ENCODE peak calls at places on chromosome 4, in five cellular contexts. One of them, this sample, is unnamed.

GRCh38 chr4:123956204-123956603 is 559.6 kb downstream of the SPRY1 start:
- DNase-seq in HepG2: no peak
- DNase-seq in HCT116: no peak
- DNase-seq in fibroblast of lung: no peak
- DNase-seq in mammary epithelial cell: no peak
- DNase-seq in this sample: no peak

GRCh38 chr4:164536829-164537228 is 217.1 kb upstream of the SMIM31 start:
- DNase-seq in mammary epithelial cell: peak
- DNase-seq in HepG2: peak
- DNase-seq in HCT116: peak
- DNase-seq in fibroblast of lung: peak
- DNase-seq in this sample: peak

GRCh38 chr4:36020351-36020750 is 224.0 kb downstream of the ARAP2 start:
- DNase-seq in HepG2: no peak
- DNase-seq in fibroblast of lung: no peak
- DNase-seq in mammary epithelial cell: no peak
- DNase-seq in HCT116: no peak
- DNase-seq in this sample: no peak

GRCh38 chr4:96164814-96165351 is 325.0 kb downstream of the PDHA2 start:
- DNase-seq in HepG2: no peak
- DNase-seq in HCT116: no peak
- DNase-seq in mammary epithelial cell: peak
- DNase-seq in fibroblast of lung: peak
- DNase-seq in this sample: peak

GRCh38 chr4:7208509-7209451 is 16.4 kb downstream of the SORCS2 start:
- DNase-seq in mammary epithelial cell: no peak
- DNase-seq in fibroblast of lung: no peak
- DNase-seq in HepG2: no peak
- DNase-seq in HCT116: no peak
- DNase-seq in this sample: no peak

GRCh38 chr4:56874166-56874565 is 33.5 kb upstream of the REST start:
- DNase-seq in HepG2: no peak
- DNase-seq in mammary epithelial cell: no peak
- DNase-seq in fibroblast of lung: no peak
- DNase-seq in HCT116: no peak
- DNase-seq in this sample: peak

GRCh38 chr4:152415980-152416379 is 119.9 kb downstream of the FBXW7 start:
- DNase-seq in HepG2: peak
- DNase-seq in mammary epithelial cell: peak
- DNase-seq in HCT116: no peak
- DNase-seq in fibroblast of lung: peak
- DNase-seq in this sample: peak

GRCh38 chr4:73947239-73947985 is 34.4 kb downstream of the PF4 start:
- DNase-seq in fibroblast of lung: no peak
- DNase-seq in mammary epithelial cell: no peak
- DNase-seq in HCT116: no peak
- DNase-seq in HepG2: no peak
- DNase-seq in this sample: peak

GRCh38 chr4:141971854-141972253 is 335.5 kb downstream of the IL15 start:
- DNase-seq in HCT116: no peak
- DNase-seq in mammary epithelial cell: peak
- DNase-seq in HepG2: no peak
- DNase-seq in fibroblast of lung: no peak
- DNase-seq in this sample: no peak

GRCh38 chr4:107689912-107690587 is 30.0 kb downstream of the PAPSS1 start:
- DNase-seq in HepG2: peak
- DNase-seq in HCT116: peak
- DNase-seq in fibroblast of lung: peak
- DNase-seq in mammary epithelial cell: peak
- DNase-seq in this sample: peak

GRCh38 chr4:185726931-185727330 is 85.1 kb downstream of the SORBS2 start:
- DNase-seq in HCT116: no peak
- DNase-seq in HepG2: no peak
- DNase-seq in mammary epithelial cell: no peak
- DNase-seq in fibroblast of lung: peak
- DNase-seq in this sample: no peak

GRCh38 chr4:123856689-123857545 is 460.3 kb downstream of the SPRY1 start:
- DNase-seq in mammary epithelial cell: no peak
- DNase-seq in HepG2: peak
- DNase-seq in fibroblast of lung: peak
- DNase-seq in HCT116: no peak
- DNase-seq in this sample: peak

GRCh38 chr4:176054942-176055341 is 10.7 kb upstream of the WDR17 start:
- DNase-seq in fibroblast of lung: no peak
- DNase-seq in mammary epithelial cell: no peak
- DNase-seq in HepG2: no peak
- DNase-seq in HCT116: no peak
- DNase-seq in this sample: no peak

GRCh38 chr4:108540536-108540935 is 79.8 kb upstream of the RPL34 start:
- DNase-seq in HepG2: no peak
- DNase-seq in HCT116: no peak
- DNase-seq in fibroblast of lung: no peak
- DNase-seq in mammary epithelial cell: no peak
- DNase-seq in this sample: no peak

GRCh38 chr4:48538358-48538757 is 48.3 kb downstream of the ZAR1 start:
- DNase-seq in HepG2: no peak
- DNase-seq in mammary epithelial cell: no peak
- DNase-seq in HCT116: no peak
- DNase-seq in fibroblast of lung: no peak
- DNase-seq in this sample: no peak

GRCh38 chr4:77152421-77152820 is 4.6 kb upstream of the CCNG2 start:
- DNase-seq in mammary epithelial cell: peak
- DNase-seq in fibroblast of lung: no peak
- DNase-seq in HCT116: no peak
- DNase-seq in HepG2: no peak
- DNase-seq in this sample: peak
- H3K9ac ChIP-seq in mammary epithelial cell: no peak
- H3K9ac ChIP-seq in fibroblast of lung: no peak
- H3K9ac ChIP-seq in HCT116: no peak
- H3K9ac ChIP-seq in HepG2: no peak
- H3K9ac ChIP-seq in this sample: no peak

GRCh38 chr4:5887361-5888221 is 5.3 kb downstream of the CRMP1 start:
- DNase-seq in HCT116: no peak
- DNase-seq in HepG2: no peak
- DNase-seq in fibroblast of lung: peak
- DNase-seq in mammary epithelial cell: no peak
- DNase-seq in this sample: no peak

GRCh38 chr4:5890063-5890727 is 2.7 kb downstream of the CRMP1 start:
- DNase-seq in HCT116: no peak
- DNase-seq in mammary epithelial cell: no peak
- DNase-seq in HepG2: no peak
- DNase-seq in fibroblast of lung: peak
- DNase-seq in this sample: no peak

GRCh38 chr4:5887011-5887360 is 5.9 kb downstream of the CRMP1 start:
- DNase-seq in HepG2: no peak
- DNase-seq in fibroblast of lung: no peak
- DNase-seq in mammary epithelial cell: no peak
- DNase-seq in HCT116: no peak
- DNase-seq in this sample: no peak

GRCh38 chr4:5888706-5889696 is 3.9 kb downstream of the CRMP1 start:
- DNase-seq in HCT116: no peak
- DNase-seq in mammary epithelial cell: no peak
- DNase-seq in fibroblast of lung: no peak
- DNase-seq in HepG2: no peak
- DNase-seq in this sample: no peak

DNA sequence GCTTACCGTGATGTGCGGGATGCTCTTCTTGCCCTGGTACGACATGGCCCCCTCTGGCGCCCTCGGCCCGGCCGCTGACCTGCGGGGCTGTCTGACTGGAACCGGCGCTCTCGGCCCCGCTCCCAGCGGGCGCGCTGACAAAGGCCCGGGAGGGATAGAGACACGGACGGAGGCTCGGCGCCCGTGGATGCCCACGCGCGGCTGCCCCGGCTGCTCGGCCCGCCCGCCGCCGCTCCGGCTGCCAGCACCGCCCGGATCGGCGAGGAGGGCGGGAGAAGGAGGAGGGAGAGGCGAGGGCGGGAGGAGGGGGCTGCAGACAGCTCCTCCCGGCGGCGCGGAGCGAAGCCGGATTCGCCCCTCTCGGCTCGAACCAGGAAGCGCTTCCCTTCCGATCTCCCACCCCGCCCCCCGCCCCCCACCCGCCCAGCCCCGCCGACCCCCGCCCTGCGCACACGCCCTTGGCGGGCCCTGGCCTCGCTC is 4.6 kb downstream of the CRMP1 start:
- DNase-seq in fibroblast of lung: peak
- DNase-seq in HCT116: no peak
- DNase-seq in mammary epithelial cell: no peak
- DNase-seq in HepG2: no peak
- DNase-seq in this sample: no peak
- TF ChIP-seq EZH2 in fibroblast of lung: no peak
- TF ChIP-seq EZH2 in HCT116: no peak
- TF ChIP-seq EZH2 in mammary epithelial cell: no peak
- TF ChIP-seq EZH2 in HepG2: no peak
- TF ChIP-seq EZH2 in this sample: no peak

DNA sequence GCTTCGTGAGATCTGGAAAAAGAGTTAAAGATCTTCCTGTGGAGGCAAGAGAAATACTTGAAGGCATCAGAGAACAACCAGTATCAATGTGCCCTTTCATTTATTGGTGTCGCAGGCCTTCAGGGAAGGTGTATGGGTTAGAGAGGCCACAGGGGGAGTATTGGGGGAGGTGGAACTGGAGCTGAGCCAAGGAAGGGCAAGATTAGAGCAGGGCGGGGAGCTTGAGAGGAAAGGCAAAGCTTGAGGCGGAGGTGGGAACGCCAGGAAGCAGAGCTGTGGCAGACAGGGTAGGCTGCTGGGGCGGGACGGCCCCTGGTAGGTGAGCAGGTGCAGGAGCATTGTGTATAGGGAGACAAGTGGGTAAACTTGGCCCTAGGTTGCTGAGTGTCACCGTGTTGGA is 329.9 kb downstream of the ARHGAP10 start:
- DNase-seq in mammary epithelial cell: no peak
- DNase-seq in fibroblast of lung: no peak
- DNase-seq in HCT116: no peak
- DNase-seq in HepG2: no peak
- DNase-seq in this sample: no peak
- H3K4me2 ChIP-seq in mammary epithelial cell: no peak
- H3K4me2 ChIP-seq in fibroblast of lung: no peak
- H3K4me2 ChIP-seq in HCT116: no peak
- H3K4me2 ChIP-seq in HepG2: no peak
- H3K4me2 ChIP-seq in this sample: no peak

DNA sequence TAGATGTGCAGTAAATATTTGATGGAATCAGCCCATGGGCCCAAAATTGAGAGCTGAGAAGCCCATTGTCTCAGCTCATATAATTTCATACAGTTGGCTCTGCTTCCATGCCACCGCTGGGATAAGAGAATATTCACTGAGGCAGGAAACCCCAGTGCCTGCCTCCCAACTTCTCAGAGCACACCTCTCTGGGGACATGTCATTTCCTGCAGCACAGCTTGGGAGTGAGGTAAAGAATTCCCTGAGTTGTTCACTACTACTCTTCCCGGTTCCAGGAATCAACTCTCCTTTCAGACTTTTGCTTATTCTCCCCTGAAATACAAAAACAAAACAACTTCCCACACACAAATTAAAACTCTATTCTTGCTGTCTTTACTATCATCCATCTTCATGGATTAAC is 389.3 kb downstream of the MAPK10 start:
- DNase-seq in HepG2: no peak
- DNase-seq in mammary epithelial cell: no peak
- DNase-seq in fibroblast of lung: no peak
- DNase-seq in HCT116: no peak
- DNase-seq in this sample: no peak
- H3K9ac ChIP-seq in HepG2: no peak
- H3K9ac ChIP-seq in mammary epithelial cell: no peak
- H3K9ac ChIP-seq in fibroblast of lung: no peak
- H3K9ac ChIP-seq in HCT116: no peak
- H3K9ac ChIP-seq in this sample: no peak

GRCh38 chr4:15002659-15003440 is 569 bp downstream of the CPEB2 start:
- DNase-seq in fibroblast of lung: peak
- DNase-seq in HepG2: peak
- DNase-seq in mammary epithelial cell: peak
- DNase-seq in HCT116: no peak
- DNase-seq in this sample: peak
- TF ChIP-seq EZH2 in fibroblast of lung: no peak
- TF ChIP-seq EZH2 in HepG2: no peak
- TF ChIP-seq EZH2 in mammary epithelial cell: no peak
- TF ChIP-seq EZH2 in HCT116: no peak
- TF ChIP-seq EZH2 in this sample: no peak

DNA sequence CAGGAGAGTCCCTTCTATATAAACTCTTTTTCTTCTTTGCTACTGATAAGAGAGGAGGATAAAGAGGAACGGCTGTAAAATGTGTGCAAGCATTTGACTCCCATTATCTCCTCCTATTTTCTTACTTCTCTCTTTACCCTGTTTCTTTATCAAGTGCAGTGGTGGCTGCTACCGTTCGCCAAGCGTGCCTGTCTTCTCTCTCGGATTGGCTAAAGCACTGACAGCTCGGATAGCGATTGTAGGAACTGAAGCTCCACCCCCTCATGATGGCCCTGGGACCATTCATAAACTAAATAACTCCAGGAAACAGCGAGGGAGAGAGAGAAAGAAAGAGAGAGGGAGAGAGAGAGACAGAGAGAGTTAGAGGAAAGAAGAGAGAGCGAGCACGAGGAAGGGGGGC is 340 bp upstream of the MAB21L2 start:
- DNase-seq in mammary epithelial cell: no peak
- DNase-seq in HCT116: no peak
- DNase-seq in fibroblast of lung: peak
- DNase-seq in HepG2: no peak
- DNase-seq in this sample: no peak
- H3K4me2 ChIP-seq in mammary epithelial cell: no peak
- H3K4me2 ChIP-seq in HCT116: no peak
- H3K4me2 ChIP-seq in fibroblast of lung: no peak
- H3K4me2 ChIP-seq in HepG2: no peak
- H3K4me2 ChIP-seq in this sample: no peak

This sample was measured in PC-3.